ENCODE peak calls at places on chromosomes 16 and 17, in eight cellular contexts. S, I, R, G, O, N, W and U are unnamed samples.

GRCh38 chr16:87174061-87174460 is 143.1 kb downstream of the C16orf95 start:
- ATAC-seq in S (no peak), I (no peak), R (no peak), G (no peak), O (no peak), N (no peak), W (no peak), U (no peak)

GRCh38 chr17:34171245-34171818 is 83.8 kb upstream of the CCL2 start:
- ATAC-seq in S (peak), I (peak), R (peak), G (peak), O (peak), N (peak), W (peak), U (peak)

GRCh38 chr17:48576479-48577309 is 1.5 kb downstream of the HOXB4 start:
- ATAC-seq in S (no peak), I (no peak), R (no peak), G (no peak), O (no peak), N (no peak), W (no peak), U (no peak)

GRCh38 chr17:82020874-82021727 is 1.6 kb downstream of the CENPX start:
- ATAC-seq in S (no peak), I (peak), R (no peak), G (no peak), O (no peak), N (peak), W (no peak), U (no peak)

GRCh38 chr17:76034433-76035185 is 7.5 kb upstream of the EVPL start:
- ATAC-seq in S (no peak), I (no peak), R (no peak), G (no peak), O (no peak), N (no peak), W (no peak), U (no peak)

GRCh38 chr17:50481648-50482047 is 3.0 kb downstream of the RSAD1 start:
- ATAC-seq in S (no peak), I (no peak), R (no peak), G (no peak), O (no peak), N (no peak), W (no peak), U (no peak)

GRCh38 chr17:17669081-17669850 is 12.0 kb upstream of the RAI1 start:
- ATAC-seq in S (no peak), I (no peak), R (peak), G (peak), O (peak), N (no peak), W (peak), U (peak)

GRCh38 chr17:4728124-4728523 is 3.1 kb upstream of the MED11 start:
- ATAC-seq in S (no peak), I (no peak), R (peak), G (no peak), O (peak), N (peak), W (peak), U (peak)

GRCh38 chr16:87958632-87959031 is 7.4 kb downstream of the BANP start:
- ATAC-seq in S (no peak), I (no peak), R (no peak), G (no peak), O (no peak), N (no peak), W (no peak), U (no peak)

GRCh38 chr17:19578545-19578944 is 44.9 kb downstream of the SLC47A1 start:
- ATAC-seq in S (no peak), I (no peak), R (no peak), G (no peak), O (no peak), N (no peak), W (no peak), U (no peak)

GRCh38 chr17:77306048-77306789 is 165.4 kb downstream of the SEC14L1 start:
- ATAC-seq in S (no peak), I (no peak), R (no peak), G (no peak), O (no peak), N (no peak), W (no peak), U (no peak)

GRCh38 chr17:20190605-20191004 is 181.4 kb downstream of the SPECC1 start:
- ATAC-seq in S (no peak), I (no peak), R (no peak), G (no peak), O (no peak), N (no peak), W (no peak), U (no peak)

GRCh38 chr17:11511696-11512095 is 86.6 kb upstream of the DNAH9 start:
- ATAC-seq in S (no peak), I (no peak), R (no peak), G (no peak), O (no peak), N (peak), W (no peak), U (no peak)

GRCh38 chr16:11604783-11605563 is 18.3 kb upstream of the LITAF start:
- ATAC-seq in S (no peak), I (peak), R (no peak), G (no peak), O (no peak), N (peak), W (no peak), U (no peak)

GRCh38 chr16:67101683-67102082 is 8.1 kb upstream of the PHAF1 start:
- ATAC-seq in S (no peak), I (no peak), R (peak), G (no peak), O (peak), N (no peak), W (no peak), U (peak)

GRCh38 chr17:57649731-57650484 is 95.2 kb downstream of the CCDC182 start:
- ATAC-seq in S (no peak), I (no peak), R (no peak), G (no peak), O (no peak), N (no peak), W (no peak), U (no peak)